ENCODE peak calls at places on chromosomes 6 and 20, in eight cellular contexts. N, H, V, F, D, W, S and E are unnamed samples.

GRCh38 chr20:1537731-1538058 is 19.8 kb downstream of the SIRPD start:
- DNase-seq in D (no peak), S (no peak), H (no peak), F (peak; percentile 57), N (no peak), W (no peak), V (no peak), E (no peak)

GRCh38 chr6:148997863-148998262 is 251.0 kb downstream of the UST start:
- DNase-seq in N (no peak), S (peak; percentile 92), V (no peak), F (no peak), W (no peak), H (no peak), D (no peak), E (no peak)

GRCh38 chr6:169312658-169313346 is 59.2 kb upstream of the THBS2 start:
- DNase-seq in V (no peak), W (no peak), N (no peak), H (no peak), D (no peak), S (no peak), F (peak; percentile 34), E (no peak)

GRCh38 chr6:100353276-100354015 is 111.3 kb downstream of the SIM1 start:
- DNase-seq in N (no peak), W (no peak), H (no peak), V (no peak), F (no peak), D (no peak), S (no peak), E (no peak)

GRCh38 chr20:10216146-10216741 is 2.4 kb upstream of the SNAP25 start:
- DNase-seq in S (peak; percentile 9), D (no peak), N (no peak), H (no peak), V (no peak), W (no peak), F (no peak), E (no peak)

GRCh38 chr6:13295576-13295975 is 32.8 kb downstream of the TBC1D7 start:
- DNase-seq in F (no peak), N (no peak), S (no peak), V (no peak), W (no peak), D (no peak), H (no peak), E (no peak)

GRCh38 chr20:34316191-34316814 is 13.1 kb upstream of the AHCY start:
- DNase-seq in V (peak; percentile 84), N (no peak), S (no peak), H (no peak), F (no peak), W (no peak), D (no peak), E (peak; percentile 61)

GRCh38 chr6:161169060-161169459 is 104.8 kb downstream of the AGPAT4 start:
- DNase-seq in N (no peak), S (no peak), W (no peak), F (no peak), D (no peak), H (no peak), V (no peak), E (no peak)

GRCh38 chr6:140623498-140623897 is 1249.0 kb upstream of the CITED2 start:
- DNase-seq in D (no peak), F (no peak), S (no peak), W (no peak), N (no peak), H (peak; percentile 5), V (peak; percentile 42), E (peak; percentile 20)

GRCh38 chr20:51532577-51533191 is 9.8 kb downstream of the NFATC2 start:
- DNase-seq in V (no peak), S (no peak), H (no peak), N (peak; percentile 64), F (peak; percentile 72), D (peak; percentile 34), W (no peak), E (no peak)

GRCh38 chr6:36724514-36725385 is 27.1 kb downstream of the RAB44 start:
- DNase-seq in F (peak; percentile 78), S (peak; percentile 39), H (peak; percentile 46), N (peak; percentile 82), W (no peak), V (peak; percentile 84), D (peak; percentile 22), E (peak; percentile 62)

GRCh38 chr6:34888874-34889555 is at the start of gene ANKS1A:
- DNase-seq in W (peak; percentile 88), H (peak; percentile 65), V (peak; percentile 90), S (peak; percentile 71), F (peak; percentile 91), N (peak; percentile 97), D (peak; percentile 88), E (peak; percentile 89)

GRCh38 chr6:163416640-163417253 is 2.2 kb downstream of the QKI start:
- DNase-seq in H (no peak), D (peak; percentile 45), V (peak; percentile 44), W (no peak), F (no peak), N (no peak), S (peak; percentile 86), E (peak; percentile 59)

GRCh38 chr6:136711644-136712043 is 80.6 kb downstream of the MAP3K5 start:
- DNase-seq in D (no peak), F (no peak), W (no peak), N (no peak), S (no peak), V (no peak), H (no peak), E (no peak)

GRCh38 chr6:87664943-87665342 is 37.1 kb downstream of the AKIRIN2 start:
- DNase-seq in F (no peak), D (no peak), S (no peak), N (no peak), W (no peak), V (no peak), H (no peak), E (no peak)

GRCh38 chr6:30747300-30747687 is 2.9 kb upstream of the IER3 start:
- DNase-seq in V (no peak), H (no peak), S (no peak), F (no peak), D (no peak), N (no peak), W (no peak), E (no peak)

GRCh38 chr6:67248077-67248476 is 1387.0 kb upstream of the ADGRB3 start:
- DNase-seq in F (no peak), D (no peak), H (no peak), W (no peak), S (no peak), V (no peak), N (no peak), E (no peak)

GRCh38 chr20:14064333-14064732 is 69.0 kb downstream of the MACROD2 start:
- DNase-seq in V (no peak), S (no peak), H (no peak), D (no peak), N (no peak), W (no peak), F (no peak), E (no peak)

GRCh38 chr6:139711714-139712585 is 337.5 kb upstream of the CITED2 start:
- DNase-seq in V (peak; percentile 45), W (no peak), H (no peak), F (no peak), N (no peak), D (no peak), S (no peak), E (no peak)

GRCh38 chr6:128202169-128202765 is 301.4 kb upstream of the THEMIS start:
- DNase-seq in H (no peak), W (no peak), V (no peak), S (no peak), N (no peak), F (no peak), D (no peak), E (no peak)

GRCh38 chr6:158978752-158979151 is 21.2 kb downstream of the RSPH3 start:
- DNase-seq in F (no peak), W (no peak), H (no peak), D (no peak), S (no peak), N (no peak), V (no peak), E (no peak)

GRCh38 chr6:157162756-157163433 is 160.4 kb downstream of the TMEM242 start:
- DNase-seq in D (no peak), F (no peak), H (no peak), V (no peak), W (no peak), S (no peak), N (no peak), E (no peak)

GRCh38 chr6:168035098-168035660 is 37.7 kb downstream of the KIF25 start:
- DNase-seq in D (peak; percentile 14), N (no peak), F (peak; percentile 79), W (peak; percentile 85), V (peak; percentile 56), S (peak; percentile 39), H (no peak), E (peak; percentile 55)

GRCh38 chr6:140478631-140479030 is 1104.2 kb upstream of the CITED2 start:
- DNase-seq in S (no peak), V (no peak), W (no peak), F (no peak), N (no peak), D (no peak), H (no peak), E (no peak)

GRCh38 chr6:131867744-131868143 is 59.9 kb downstream of the ENPP1 start:
- DNase-seq in H (no peak), D (no peak), V (no peak), N (no peak), W (no peak), S (no peak), F (no peak), E (no peak)

GRCh38 chr6:125511809-125512341 is 210.1 kb upstream of the HDDC2 start:
- DNase-seq in N (no peak), W (no peak), H (peak; percentile 68), D (no peak), V (no peak), F (no peak), S (no peak), E (no peak)

GRCh38 chr6:90284236-90284744 is 12.4 kb downstream of the BACH2 start:
- DNase-seq in N (peak; percentile 80), D (peak; percentile 76), W (no peak), V (peak; percentile 92), F (no peak), S (peak; percentile 76), H (peak; percentile 53), E (peak; percentile 39)

GRCh38 chr6:149364558-149364957 is 35.5 kb upstream of the SUMO4 start:
- DNase-seq in N (no peak), S (no peak), D (no peak), V (no peak), H (no peak), W (no peak), F (no peak), E (no peak)

GRCh38 chr20:19832875-19833274 is 74.8 kb downstream of the RIN2 start:
- DNase-seq in V (no peak), W (no peak), D (no peak), H (no peak), N (no peak), S (no peak), F (no peak), E (no peak)

GRCh38 chr6:117338567-117338966 is 73.2 kb downstream of the VGLL2 start:
- DNase-seq in W (no peak), S (no peak), D (no peak), N (no peak), V (no peak), H (no peak), F (peak; percentile 56), E (no peak)

GRCh38 chr6:158991017-158991723 is 8.8 kb downstream of the RSPH3 start:
- DNase-seq in F (no peak), V (no peak), S (no peak), W (no peak), H (no peak), D (peak; percentile 31), N (peak; percentile 63), E (no peak)

GRCh38 chr6:79463721-79464120 is 73.5 kb downstream of the LCA5 start:
- DNase-seq in F (no peak), N (no peak), V (peak; percentile 69), D (no peak), W (no peak), H (no peak), S (no peak), E (peak; percentile 86)

GRCh38 chr6:34506718-34507117 is 40.8 kb downstream of the PACSIN1 start:
- DNase-seq in D (no peak), H (no peak), W (no peak), S (no peak), V (no peak), F (no peak), N (peak; percentile 16), E (no peak)

GRCh38 chr20:43820742-43821330 is 93.8 kb upstream of the TOX2 start:
- DNase-seq in D (no peak), H (no peak), N (no peak), S (no peak), F (no peak), W (no peak), V (peak; percentile 97), E (no peak)